ENCODE peak calls at places on chromosomes 3 and 15, in six cellular contexts. H is tibial nerve, J is GM23338, I is right atrium auricular region, L is transverse colon, Q is astrocyte. Y is an unnamed sample. For H3K4me1, the result is how much of the 10 kb centered on the place peaks cover.

GRCh38 chr3:194137314-194138097 is 1.6 kb downstream of the HES1 start:
- DNase-seq in J (peak), I (peak), L (peak), H (peak), Q (peak), Y (peak)

GRCh38 chr3:127751163-127751621 is 71.1 kb downstream of the MGLL start:
- DNase-seq in L (no peak), Q (no peak), I (no peak), H (no peak), J (no peak), Y (no peak)

GRCh38 chr3:40615916-40616315 is 91.2 kb downstream of the ZNF621 start:
- DNase-seq in J (peak), Q (no peak), L (no peak), I (no peak), H (no peak), Y (no peak)

GRCh38 chr3:14774431-14774830 is 44.3 kb upstream of the FGD5 start:
- DNase-seq in H (no peak), J (no peak), I (peak), L (no peak), Q (no peak), Y (no peak)

GRCh38 chr3:158347966-158348365 is 223.0 kb upstream of the MLF1 start:
- DNase-seq in H (no peak), L (no peak), J (no peak), I (no peak), Q (peak), Y (no peak)

GRCh38 chr15:25728816-25729215 is 134.3 kb downstream of the ATP10A start:
- DNase-seq in L (no peak), Q (no peak), H (no peak), J (no peak), I (peak), Y (no peak)

GRCh38 chr3:23960649-23961048 is 15.6 kb downstream of the NR1D2 start:
- DNase-seq in H (no peak), L (no peak), Q (no peak), J (no peak), I (no peak), Y (no peak)

GRCh38 chr15:50051811-50052419 is 67.1 kb downstream of the ATP8B4 start:
- DNase-seq in J (peak), H (peak), L (peak), I (peak), Q (peak), Y (peak)

GRCh38 chr15:92682772-92683510 is 27.4 kb upstream of the FAM174B start:
- DNase-seq in I (no peak), L (no peak), J (no peak), H (no peak), Q (no peak), Y (no peak)

GRCh38 chr3:3615533-3615932 is 183.7 kb upstream of the LRRN1 start:
- DNase-seq in H (no peak), J (no peak), I (no peak), L (no peak), Q (peak), Y (no peak)

GRCh38 chr3:154973851-154974250 is 106.3 kb upstream of the MME start:
- DNase-seq in J (no peak), H (no peak), L (no peak), I (no peak), Q (no peak), Y (no peak)

GRCh38 chr3:36906504-36907149 is 38.2 kb downstream of the TRANK1 start:
- DNase-seq in H (no peak), I (peak), Q (no peak), J (no peak), L (no peak), Y (no peak)

GRCh38 chr3:36908647-36909180 is 36.1 kb downstream of the TRANK1 start:
- DNase-seq in J (no peak), H (no peak), L (no peak), Q (no peak), I (peak), Y (no peak)

GRCh38 chr3:36909666-36910065 is 35.2 kb downstream of the TRANK1 start:
- DNase-seq in Q (no peak), H (no peak), J (no peak), L (no peak), I (no peak), Y (no peak)

GRCh38 chr3:36907911-36908646 is 36.8 kb downstream of the TRANK1 start:
- DNase-seq in I (peak), H (no peak), J (peak), Q (peak), L (peak), Y (peak)

DNA sequence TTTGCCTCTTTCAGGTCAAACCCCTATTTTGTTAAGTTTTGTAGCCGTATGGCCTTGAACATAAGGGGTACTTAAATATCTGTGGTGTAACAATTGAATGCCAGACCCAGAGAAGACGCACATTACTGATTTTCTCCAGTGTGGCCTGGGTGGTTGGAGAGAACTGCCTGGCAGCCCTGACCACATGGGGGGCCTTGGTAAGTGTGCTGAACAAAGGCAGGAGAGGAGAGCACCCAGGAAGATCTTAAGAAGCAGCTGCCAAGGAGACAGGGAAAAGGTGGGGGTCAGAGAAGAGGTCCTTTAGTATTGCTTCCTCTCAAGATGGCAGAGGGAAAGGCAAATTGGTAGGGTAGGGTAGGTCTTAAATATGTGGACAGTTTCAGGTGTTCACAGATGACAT is 35.7 kb downstream of the TRANK1 start:
- DNase-seq in Q (no peak), I (peak), L (no peak), H (no peak), J (no peak), Y (no peak)
- H3K4me1 ChIP-seq in Q (under half), I (under half), L (under half), H (under half), J (under half), Y (under half)

GRCh38 chr3:31550452-31551251 is 17.9 kb downstream of the STT3B start:
- DNase-seq in Q (no peak), J (peak), I (no peak), H (no peak), L (no peak), Y (peak)
- TF ChIP-seq CTCF in Q (peak), J (peak), I (peak), H (peak), L (peak), Y (peak)

DNA sequence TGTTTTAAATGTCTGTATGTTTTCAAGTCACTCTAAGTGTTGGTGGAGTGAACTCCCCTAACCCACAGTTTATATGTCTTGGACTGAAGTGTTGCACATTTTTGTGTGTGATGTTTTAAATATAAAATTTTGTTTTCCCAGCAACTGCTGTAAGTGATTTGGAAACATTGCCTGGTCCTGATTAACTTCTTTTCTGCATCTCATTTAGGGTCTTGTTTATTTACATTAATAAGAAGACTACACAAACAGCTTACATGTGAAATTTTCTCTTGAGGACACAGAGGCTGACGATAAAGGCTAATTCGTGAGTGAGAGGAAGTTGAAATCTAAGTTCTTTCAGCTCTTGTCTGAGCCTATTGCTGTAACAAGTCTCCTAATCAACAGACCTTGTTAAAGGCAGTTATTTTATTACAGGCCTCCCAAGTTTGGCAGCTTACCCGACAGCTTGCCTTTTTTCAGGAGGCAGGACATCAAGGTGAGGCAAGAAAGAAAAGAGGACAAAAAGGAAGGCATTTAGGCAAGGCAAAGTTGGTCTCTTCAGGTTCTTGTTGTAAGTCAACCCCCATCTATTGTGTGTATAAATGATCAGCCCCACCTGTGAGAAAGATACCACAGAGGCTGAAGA is 177.7 kb upstream of the NR2E3 start:
- DNase-seq in J (no peak), Q (no peak), I (no peak), H (no peak), L (no peak), Y (no peak)
- H3K4me3 ChIP-seq in J (no peak), Q (no peak), I (no peak), H (no peak), L (no peak), Y (no peak)

DNA sequence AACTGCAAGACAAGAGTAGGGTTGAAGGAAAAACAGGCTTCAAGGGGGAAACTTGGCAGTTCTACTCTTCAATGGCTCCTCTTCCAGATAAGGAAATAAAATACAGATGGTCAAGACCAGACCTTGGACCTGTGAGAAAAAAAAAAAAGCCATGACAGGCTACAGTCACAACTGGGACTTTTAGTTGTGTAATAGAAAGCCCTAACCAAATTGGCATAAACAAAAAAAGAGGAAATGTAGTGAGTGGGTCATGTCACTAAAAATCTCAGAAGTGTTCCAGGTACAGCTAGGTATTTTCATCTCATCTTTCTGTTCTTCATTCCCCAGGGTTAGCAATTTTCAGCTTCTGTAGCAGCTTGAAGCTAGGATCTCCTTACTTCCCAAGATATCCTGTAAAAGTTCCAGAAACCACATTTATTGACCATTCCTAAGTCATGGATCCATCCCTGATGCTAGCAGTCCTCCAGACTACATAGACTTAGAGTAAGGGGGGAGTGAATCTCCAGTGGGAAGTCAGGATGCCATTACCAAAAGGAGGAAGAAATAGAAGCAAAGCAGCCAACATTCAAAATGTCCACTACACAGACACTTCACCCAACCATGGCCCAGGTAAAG is 61.0 kb upstream of the CSTA start:
- DNase-seq in H (no peak), L (no peak), Q (no peak), I (no peak), J (no peak), Y (no peak)
- H3K4me1 ChIP-seq in H (under half), L (under half), Q (under half), I (under half), J (under half), Y (under half)

DNA sequence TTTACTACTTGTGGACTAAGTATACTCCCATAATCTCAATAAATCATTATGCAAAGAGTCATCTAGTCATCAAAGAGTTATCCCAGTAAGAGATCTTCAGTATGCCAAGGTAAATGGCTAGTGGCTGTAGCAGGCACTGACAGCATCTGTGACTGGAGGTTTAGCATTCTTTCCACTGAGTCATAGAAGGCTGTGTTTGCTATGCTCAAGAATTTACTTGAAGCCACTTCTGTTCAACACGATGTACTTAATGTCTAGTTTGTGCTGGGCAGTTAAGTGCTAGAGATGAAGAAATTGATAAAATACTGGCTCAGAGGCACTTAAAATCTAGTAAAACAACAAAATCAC is 13.1 kb downstream of the ZBED2 start:
- DNase-seq in H (no peak), I (no peak), J (no peak), Q (peak), L (no peak), Y (no peak)
- TF ChIP-seq CTCF in H (no peak), I (no peak), J (no peak), Q (no peak), L (no peak), Y (no peak)

GRCh38 chr3:125316949-125317348 is 58.2 kb downstream of the ZNF148 start:
- DNase-seq in H (no peak), Q (no peak), J (no peak), I (no peak), L (no peak), Y (no peak)

GRCh38 chr3:125318859-125319258 is 56.3 kb downstream of the ZNF148 start:
- DNase-seq in L (no peak), Q (no peak), I (no peak), J (no peak), H (no peak), Y (no peak)

GRCh38 chr3:125317761-125318496 is 57.2 kb downstream of the ZNF148 start:
- DNase-seq in L (no peak), J (no peak), Q (peak), I (no peak), H (no peak), Y (no peak)

GRCh38 chr3:125319765-125320164 is 55.4 kb downstream of the ZNF148 start:
- DNase-seq in J (peak), I (no peak), H (no peak), L (no peak), Q (no peak), Y (no peak)

DNA sequence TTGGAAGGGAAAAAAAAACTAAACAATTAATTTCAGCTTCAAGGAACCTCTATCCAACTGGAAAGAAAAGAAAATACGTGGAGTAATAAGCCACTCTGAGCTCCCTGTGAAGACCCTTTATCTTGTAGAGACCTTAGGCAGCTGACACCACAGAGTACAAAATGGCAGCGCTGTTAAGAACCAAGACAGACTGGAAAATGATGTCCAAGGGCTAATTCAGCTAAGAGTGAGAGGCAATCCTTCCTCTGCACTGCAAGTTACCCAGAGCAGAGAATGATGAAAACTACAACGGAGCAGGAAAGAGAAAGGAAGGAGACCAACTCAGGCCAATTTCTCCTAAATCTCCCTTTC is 56.7 kb downstream of the ZNF148 start:
- DNase-seq in H (no peak), J (peak), L (no peak), I (no peak), Q (no peak), Y (no peak)
- H3K4me3 ChIP-seq in H (no peak), J (no peak), L (no peak), I (no peak), Q (no peak), Y (no peak)

GRCh38 chr3:52280046-52280445 is 1.6 kb upstream of the WDR82 start:
- DNase-seq in Q (peak), J (no peak), L (no peak), I (no peak), H (no peak), Y (no peak)
- H3K4me1 ChIP-seq in Q (under half), J (under half), L (under half), I (half or more), H (under half), Y (under half)

GRCh38 chr3:119831022-119831421 is 49.1 kb downstream of the NR1I2 start:
- DNase-seq in Q (no peak), L (no peak), I (no peak), H (no peak), J (peak), Y (no peak)
- TF ChIP-seq CTCF in Q (no peak), L (no peak), I (no peak), H (no peak), J (peak), Y (no peak)

GRCh38 chr15:36595625-36596024 is 16.2 kb downstream of the CDIN1 start:
- DNase-seq in Q (no peak), L (no peak), J (no peak), I (no peak), H (no peak), Y (no peak)

GRCh38 chr15:36594556-36595090 is 15.2 kb downstream of the CDIN1 start:
- DNase-seq in Q (no peak), H (no peak), I (no peak), J (no peak), L (no peak), Y (no peak)

GRCh38 chr15:36599824-36600365 is 20.5 kb downstream of the CDIN1 start:
- DNase-seq in Q (no peak), L (no peak), I (no peak), H (no peak), J (no peak), Y (no peak)

GRCh38 chr15:36598529-36599177 is 19.2 kb downstream of the CDIN1 start:
- DNase-seq in I (no peak), L (no peak), Q (no peak), H (no peak), J (no peak), Y (no peak)

DNA sequence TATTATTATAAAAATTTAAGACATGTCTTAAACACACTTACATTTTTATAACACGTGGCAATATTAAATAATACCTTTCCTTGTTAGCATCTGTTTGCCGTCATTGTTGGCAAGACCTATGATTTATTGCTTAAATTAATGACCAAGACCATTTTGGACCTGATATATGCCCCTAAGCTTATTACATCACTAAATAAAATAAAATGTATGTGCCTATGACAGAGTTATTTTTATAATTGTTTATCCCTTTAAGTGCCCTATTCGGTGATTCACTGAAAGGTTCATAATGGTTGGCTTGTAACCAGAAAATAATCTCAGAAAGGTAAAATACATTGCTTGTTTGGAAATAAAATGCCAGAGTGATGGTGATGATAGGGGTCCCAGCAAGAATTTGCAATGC is 17.5 kb downstream of the CDIN1 start:
- DNase-seq in Q (no peak), L (no peak), H (no peak), I (no peak), J (no peak), Y (no peak)
- H3K4me3 ChIP-seq in Q (no peak), L (no peak), H (no peak), I (no peak), J (no peak), Y (no peak)

GRCh38 chr3:188259191-188259590 is 105.2 kb downstream of the LPP start:
- DNase-seq in H (no peak), L (peak), Q (no peak), I (no peak), J (no peak), Y (no peak)
- H3K4me1 ChIP-seq in H (under half), L (half or more), Q (under half), I (half or more), J (under half), Y (under half)